ENCODE peak calls at places on chromosomes 13 and 19, in seven cellular contexts. Y, C, D, G, F, J and V are unnamed samples.

GRCh38 chr13:69566104-69566716 is 541.4 kb upstream of the ATXN8OS start:
- DNase-seq in Y (no peak), C (no peak), D (no peak), G (no peak), F (no peak), J (no peak), V (no peak)

GRCh38 chr13:98384739-98385138 is 192.2 kb downstream of the STK24 start:
- DNase-seq in Y (no peak), C (no peak), D (no peak), G (peak; percentile 34), F (no peak), J (no peak), V (no peak)

GRCh38 chr19:50791594-50792245 is 1.5 kb downstream of the ACP4 start:
- DNase-seq in Y (no peak), C (no peak), D (no peak), G (no peak), F (no peak), J (no peak), V (no peak)

GRCh38 chr13:42835012-42835411 is 53.6 kb downstream of the FAM216B start:
- DNase-seq in Y (no peak), C (no peak), D (no peak), G (no peak), F (no peak), J (no peak), V (no peak)

GRCh38 chr19:46678110-46678732 is 17.2 kb upstream of the DACT3 start:
- DNase-seq in Y (peak; percentile 72), C (peak; percentile 35), D (peak; percentile 44), G (peak; percentile 17), F (no peak), J (no peak), V (no peak)

GRCh38 chr13:25249001-25249543 is 38.2 kb downstream of the MTMR6 start:
- DNase-seq in Y (no peak), C (no peak), D (no peak), G (peak; percentile 77), F (no peak), J (no peak), V (no peak)

GRCh38 chr13:93562676-93563075 is 336.1 kb downstream of the GPC6 start:
- DNase-seq in Y (no peak), C (no peak), D (no peak), G (no peak), F (no peak), J (no peak), V (no peak)

GRCh38 chr13:44801990-44802389 is 187.3 kb downstream of the NUFIP1 start:
- DNase-seq in Y (no peak), C (no peak), D (no peak), G (peak; percentile 94), F (no peak), J (no peak), V (no peak)

GRCh38 chr19:3710265-3710812 is 2.2 kb downstream of the TJP3 start:
- DNase-seq in Y (no peak), C (no peak), D (no peak), G (peak; percentile 55), F (peak; percentile 94), J (peak; percentile 78), V (peak; percentile 87)

GRCh38 chr19:49809155-49809986 is 3.7 kb downstream of the FUZ start:
- DNase-seq in Y (peak; percentile 34), C (peak; percentile 51), D (peak; percentile 56), G (peak; percentile 56), F (peak; percentile 67), J (no peak), V (peak; percentile 72)

GRCh38 chr19:5393088-5393487 is 52.5 kb upstream of the PTPRS start:
- DNase-seq in Y (no peak), C (no peak), D (no peak), G (no peak), F (no peak), J (no peak), V (no peak)

GRCh38 chr19:50969413-50969760 is at the start of gene KLK6:
- DNase-seq in Y (no peak), C (no peak), D (no peak), G (no peak), F (no peak), J (no peak), V (no peak)

GRCh38 chr13:32045963-32046785 is 14.6 kb downstream of the FRY start:
- DNase-seq in Y (no peak), C (no peak), D (no peak), G (peak; percentile 56), F (peak; percentile 56), J (peak; percentile 38), V (no peak)

GRCh38 chr19:45311640-45312039 is 11.0 kb downstream of the CKM start:
- DNase-seq in Y (no peak), C (no peak), D (no peak), G (peak; percentile 37), F (peak; percentile 73), J (no peak), V (no peak)

GRCh38 chr13:42990147-42990990 is 1.7 kb downstream of the EPSTI1 start:
- DNase-seq in Y (no peak), C (no peak), D (no peak), G (peak; percentile 62), F (no peak), J (no peak), V (no peak)

GRCh38 chr19:55226788-55227187 is 1.8 kb downstream of the TMEM86B start:
- DNase-seq in Y (no peak), C (no peak), D (no peak), G (no peak), F (no peak), J (no peak), V (no peak)

GRCh38 chr13:87982436-87982835 is 311.3 kb downstream of the SLITRK5 start:
- DNase-seq in Y (no peak), C (no peak), D (no peak), G (no peak), F (no peak), J (no peak), V (no peak)

GRCh38 chr13:60584976-60585375 is 188.0 kb downstream of the TDRD3 start:
- DNase-seq in Y (no peak), C (no peak), D (no peak), G (peak; percentile 36), F (no peak), J (no peak), V (no peak)

GRCh38 chr19:932647-933552 is 7.1 kb downstream of the ARID3A start:
- DNase-seq in Y (no peak), C (peak; percentile 56), D (no peak), G (peak; percentile 99), F (no peak), J (no peak), V (peak; percentile 92)

GRCh38 chr13:79775830-79776229 is 294.9 kb downstream of the NDFIP2 start:
- DNase-seq in Y (no peak), C (no peak), D (no peak), G (peak; percentile 90), F (no peak), J (no peak), V (no peak)

GRCh38 chr19:54893406-54893805 is 12.5 kb upstream of the NCR1 start:
- DNase-seq in Y (no peak), C (no peak), D (no peak), G (no peak), F (no peak), J (no peak), V (no peak)

GRCh38 chr13:90968510-90968909 is 379.0 kb upstream of the MIR17HG start:
- DNase-seq in Y (no peak), C (no peak), D (no peak), G (no peak), F (no peak), J (no peak), V (no peak)

GRCh38 chr13:75860935-75861334 is 224.8 kb downstream of the LMO7 start:
- DNase-seq in Y (no peak), C (no peak), D (no peak), G (peak; percentile 29), F (no peak), J (no peak), V (no peak)

GRCh38 chr19:51327066-51327985 is 14.6 kb downstream of the VSIG10L start:
- DNase-seq in Y (peak; percentile 78), C (no peak), D (peak; percentile 24), G (peak; percentile 55), F (peak; percentile 83), J (no peak), V (peak; percentile 80)

GRCh38 chr13:32253911-32254399 is 61.2 kb downstream of the ZAR1L start:
- DNase-seq in Y (no peak), C (no peak), D (no peak), G (no peak), F (no peak), J (no peak), V (no peak)

GRCh38 chr13:50437252-50437651 is 406.2 kb downstream of the DLEU7 start:
- DNase-seq in Y (no peak), C (no peak), D (no peak), G (peak; percentile 90), F (no peak), J (no peak), V (no peak)

GRCh38 chr13:46129955-46130354 is 25.1 kb upstream of the CPB2 start:
- DNase-seq in Y (no peak), C (no peak), D (no peak), G (no peak), F (no peak), J (no peak), V (no peak)

GRCh38 chr13:49516467-49516866 is 20.7 kb downstream of the PHF11 start:
- DNase-seq in Y (no peak), C (no peak), D (no peak), G (no peak), F (no peak), J (no peak), V (no peak)

GRCh38 chr13:107585466-107585865 is 629.9 kb downstream of the LIG4 start:
- DNase-seq in Y (no peak), C (no peak), D (no peak), G (no peak), F (no peak), J (peak; percentile 7), V (no peak)

GRCh38 chr19:19280561-19280960 is 7.5 kb upstream of the TM6SF2 start:
- DNase-seq in Y (no peak), C (no peak), D (no peak), G (peak; percentile 62), F (no peak), J (no peak), V (no peak)